ENCODE peak calls at places on chromosome 5, in nine cellular contexts. G is PC-9, N is astrocyte, B is hepatocyte, Y is fibroblast of lung, C is SK-N-SH, Q is GM23248, D is H1, L is PC-3. K is an unnamed sample.

GRCh38 chr5:121500262-121500792 is 351.4 kb upstream of the FTMT start:
- DNase-seq in G (no peak), N (no peak), B (no peak), Y (no peak), C (no peak), Q (no peak), D (no peak), L (no peak), K (no peak)

GRCh38 chr5:88883059-88883565 is at the start of gene MEF2C:
- DNase-seq in G (no peak), N (peak), B (peak), Y (peak), C (peak), Q (peak), D (no peak), L (peak), K (peak)

GRCh38 chr5:6135977-6136376 is 242.4 kb downstream of the MED10 start:
- DNase-seq in G (no peak), N (no peak), B (no peak), Y (no peak), C (no peak), Q (no peak), D (no peak), L (no peak), K (peak)

GRCh38 chr5:124905256-124905655 is 158.8 kb upstream of the ZNF608 start:
- DNase-seq in G (no peak), N (no peak), B (no peak), Y (no peak), C (no peak), Q (no peak), D (no peak), L (no peak), K (no peak)

GRCh38 chr5:143826909-143827514 is 15.1 kb downstream of the HMHB1 start:
- DNase-seq in G (peak), N (peak), B (peak), Y (peak), C (no peak), Q (peak), D (no peak), L (peak), K (no peak)

GRCh38 chr5:150036513-150036912 is 36.0 kb downstream of the HMGXB3 start:
- DNase-seq in G (no peak), N (peak), B (peak), Y (peak), C (no peak), Q (peak), D (no peak), L (peak), K (no peak)

GRCh38 chr5:149938791-149939358 is 5.7 kb downstream of the PDE6A start:
- DNase-seq in G (peak), N (peak), B (peak), Y (peak), C (no peak), Q (peak), D (no peak), L (peak), K (no peak)

GRCh38 chr5:80741015-80741414 is 86.2 kb upstream of the DHFR start:
- DNase-seq in G (no peak), N (no peak), B (no peak), Y (no peak), C (no peak), Q (no peak), D (no peak), L (no peak), K (no peak)

GRCh38 chr5:170451764-170452365 is 52.0 kb upstream of the KCNIP1 start:
- DNase-seq in G (peak), N (peak), B (no peak), Y (peak), C (no peak), Q (peak), D (no peak), L (peak), K (no peak)

GRCh38 chr5:28779161-28779754 is 1740.9 kb upstream of the CDH9 start:
- DNase-seq in G (no peak), N (no peak), B (peak), Y (no peak), C (no peak), Q (no peak), D (no peak), L (peak), K (no peak)

GRCh38 chr5:133455681-133456080 is 156.7 kb downstream of the FSTL4 start:
- DNase-seq in G (peak), N (no peak), B (no peak), Y (no peak), C (no peak), Q (no peak), D (no peak), L (peak), K (no peak)

GRCh38 chr5:43313035-43313853 is at the start of gene HMGCS1:
- DNase-seq in G (peak), N (peak), B (peak), Y (peak), C (peak), Q (peak), D (peak), L (peak), K (peak)
- H3K4me2 ChIP-seq in G (peak), N (peak), B (peak), Y (peak), C (peak), Q (peak), D (peak), L (peak), K (peak)

GRCh38 chr5:63247651-63248050 is 669.0 kb downstream of the LRRC70 start:
- DNase-seq in G (no peak), N (peak), B (no peak), Y (no peak), C (no peak), Q (peak), D (no peak), L (no peak), K (no peak)

GRCh38 chr5:63255609-63256008 is 677.0 kb downstream of the LRRC70 start:
- DNase-seq in G (no peak), N (no peak), B (no peak), Y (no peak), C (no peak), Q (peak), D (peak), L (no peak), K (no peak)

GRCh38 chr5:63249960-63250359 is 671.3 kb downstream of the LRRC70 start:
- DNase-seq in G (no peak), N (no peak), B (no peak), Y (no peak), C (no peak), Q (peak), D (no peak), L (peak), K (no peak)

GRCh38 chr5:63245271-63245670 is 666.7 kb downstream of the LRRC70 start:
- DNase-seq in G (no peak), N (peak), B (no peak), Y (no peak), C (no peak), Q (peak), D (no peak), L (peak), K (no peak)

GRCh38 chr5:63250939-63251338 is 672.3 kb downstream of the LRRC70 start:
- DNase-seq in G (no peak), N (no peak), B (no peak), Y (no peak), C (no peak), Q (no peak), D (no peak), L (no peak), K (no peak)
- H3K4me3 ChIP-seq in G (no peak), N (no peak), B (no peak), Y (no peak), C (no peak), Q (no peak), D (no peak), L (no peak), K (no peak)

GRCh38 chr5:50574121-50574520 is 92.3 kb upstream of the PARP8 start:
- DNase-seq in G (no peak), N (no peak), B (no peak), Y (no peak), C (no peak), Q (no peak), D (no peak), L (no peak), K (no peak)
- H3K4me2 ChIP-seq in G (no peak), N (no peak), B (no peak), Y (no peak), C (peak), Q (no peak), D (no peak), L (no peak), K (peak)

DNA sequence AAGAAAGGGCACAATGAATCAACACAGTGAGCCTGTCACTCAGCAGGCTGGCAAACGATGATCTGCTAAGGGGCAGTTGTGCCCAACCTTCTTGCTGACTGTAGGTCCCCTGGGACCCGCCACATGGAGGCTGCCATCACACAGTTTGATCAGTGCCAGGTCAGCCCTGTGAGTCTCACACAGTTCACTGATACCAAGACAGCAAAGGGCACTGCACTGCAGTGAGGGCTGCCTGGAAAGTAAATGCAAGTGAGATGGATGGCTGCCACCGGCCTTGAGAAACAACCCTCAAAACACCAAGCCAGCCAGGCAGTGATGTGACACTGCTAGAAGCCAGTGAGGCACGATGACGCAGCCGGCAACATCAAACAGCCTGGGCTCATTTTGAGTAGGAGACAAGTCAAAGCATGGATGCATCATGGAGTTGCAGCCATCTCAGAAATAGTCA is 30.3 kb downstream of the FOXD1 start:
- DNase-seq in G (no peak), N (no peak), B (no peak), Y (no peak), C (no peak), Q (peak), D (no peak), L (no peak), K (no peak)
- H3K4me3 ChIP-seq in G (no peak), N (no peak), B (no peak), Y (no peak), C (no peak), Q (no peak), D (no peak), L (no peak), K (no peak)

GRCh38 chr5:32598270-32598937 is 13.0 kb downstream of the SUB1 start:
- DNase-seq in G (no peak), N (no peak), B (no peak), Y (no peak), C (no peak), Q (no peak), D (no peak), L (no peak), K (no peak)

GRCh38 chr5:32597046-32597629 is 11.8 kb downstream of the SUB1 start:
- DNase-seq in G (no peak), N (no peak), B (no peak), Y (no peak), C (no peak), Q (no peak), D (no peak), L (no peak), K (no peak)

GRCh38 chr5:32598997-32599549 is 13.7 kb downstream of the SUB1 start:
- DNase-seq in G (no peak), N (no peak), B (no peak), Y (no peak), C (no peak), Q (no peak), D (no peak), L (no peak), K (no peak)

GRCh38 chr5:32600057-32600622 is 14.8 kb downstream of the SUB1 start:
- DNase-seq in G (no peak), N (peak), B (peak), Y (peak), C (no peak), Q (peak), D (no peak), L (peak), K (no peak)

GRCh38 chr5:32595118-32595517 is 9.8 kb downstream of the SUB1 start:
- DNase-seq in G (peak), N (no peak), B (no peak), Y (no peak), C (no peak), Q (no peak), D (no peak), L (no peak), K (no peak)
- H3K4me2 ChIP-seq in G (no peak), N (no peak), B (no peak), Y (no peak), C (no peak), Q (no peak), D (no peak), L (no peak), K (no peak)

DNA sequence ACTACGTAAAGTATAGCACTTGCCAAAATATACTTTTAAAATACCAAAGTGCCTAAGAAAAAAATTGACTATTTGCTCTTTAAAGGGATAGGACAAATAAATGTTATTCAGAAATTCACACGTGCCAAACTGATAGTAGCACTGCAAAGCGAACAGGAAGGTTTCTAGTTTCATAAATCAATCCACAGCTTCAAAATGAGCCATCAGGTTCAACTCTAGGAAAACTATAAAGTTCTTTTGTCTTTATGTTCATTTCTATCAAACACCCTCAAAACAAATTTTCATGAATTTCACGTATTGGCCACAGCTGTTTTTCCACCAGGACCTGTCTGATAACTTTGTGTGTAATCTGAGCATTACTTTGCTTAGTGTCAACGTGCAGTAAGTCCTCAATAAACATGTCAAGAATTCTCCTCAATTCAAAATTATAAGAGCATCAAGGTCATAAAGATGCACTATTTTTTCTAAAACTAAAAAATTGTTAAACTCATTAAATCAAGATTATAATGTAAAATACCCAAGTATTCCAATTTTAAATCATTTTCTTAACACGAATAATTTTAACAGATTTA is 3.0 kb downstream of the RNF130 start:
- DNase-seq in G (no peak), N (no peak), B (no peak), Y (no peak), C (no peak), Q (no peak), D (no peak), L (peak), K (no peak)
- H3K4me3 ChIP-seq in G (no peak), N (no peak), B (no peak), Y (no peak), C (no peak), Q (no peak), D (no peak), L (peak), K (no peak)

GRCh38 chr5:78568676-78569075 is 79.9 kb downstream of the LHFPL2 start:
- DNase-seq in G (no peak), N (no peak), B (no peak), Y (no peak), C (no peak), Q (no peak), D (no peak), L (no peak), K (no peak)
- H3K4me2 ChIP-seq in G (no peak), N (no peak), B (peak), Y (no peak), C (peak), Q (no peak), D (no peak), L (no peak), K (no peak)

GRCh38 chr5:181042036-181042435 is 2.0 kb downstream of the BTNL9 start:
- DNase-seq in G (no peak), N (no peak), B (no peak), Y (no peak), C (no peak), Q (no peak), D (no peak), L (no peak), K (no peak)
- H3K4me3 ChIP-seq in G (no peak), N (no peak), B (no peak), Y (no peak), C (no peak), Q (no peak), D (no peak), L (no peak), K (no peak)

DNA sequence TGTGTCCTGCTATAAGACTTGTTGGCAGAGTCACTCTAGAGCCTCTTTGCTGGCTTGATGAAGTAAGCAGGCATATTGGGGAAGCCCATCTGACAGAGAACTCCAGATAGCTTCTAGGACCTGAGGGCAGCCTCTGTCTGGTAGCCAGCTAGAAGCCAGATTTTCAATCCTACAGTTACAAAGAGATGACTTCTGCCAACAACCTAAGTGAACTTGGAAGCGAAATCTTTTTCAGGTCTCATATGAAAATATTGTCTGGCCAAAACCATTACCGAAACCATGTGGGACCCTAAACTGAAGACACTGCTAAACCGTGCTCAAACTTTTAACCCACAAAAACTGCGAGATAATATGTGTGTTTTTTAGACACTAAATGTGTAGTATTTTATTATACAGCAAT is 140.9 kb downstream of the MRPS30 start:
- DNase-seq in G (no peak), N (no peak), B (no peak), Y (no peak), C (no peak), Q (no peak), D (no peak), L (no peak), K (no peak)
- H3K4me2 ChIP-seq in G (no peak), N (no peak), B (no peak), Y (no peak), C (no peak), Q (no peak), D (no peak), L (no peak), K (no peak)

GRCh38 chr5:15610216-15610615 is 110.2 kb downstream of the FBXL7 start:
- DNase-seq in G (no peak), N (no peak), B (no peak), Y (no peak), C (no peak), Q (no peak), D (no peak), L (no peak), K (no peak)
- H3K4me3 ChIP-seq in G (no peak), N (no peak), B (no peak), Y (no peak), C (no peak), Q (no peak), D (no peak), L (no peak), K (no peak)

K was measured in OCI-LY7.